ENCODE peak calls at places on chromosome 22, in five cellular contexts. One of them, this sample, is unnamed.

GRCh38 chr22:17823964-17824363 is 49.7 kb upstream of the BID start:
- DNase-seq in CD8-positive, alpha-beta T cell: no peak
- DNase-seq in cardiac muscle cell: no peak
- DNase-seq in GM12878: no peak
- DNase-seq in sigmoid colon: no peak
- DNase-seq in this sample: no peak

GRCh38 chr22:24727218-24727851 is 47.2 kb downstream of the PIWIL3 start:
- DNase-seq in CD8-positive, alpha-beta T cell: no peak
- DNase-seq in cardiac muscle cell: peak; percentile 93
- DNase-seq in GM12878: no peak
- DNase-seq in sigmoid colon: no peak
- DNase-seq in this sample: no peak

GRCh38 chr22:32352681-32353080 is 5.0 kb upstream of the RFPL3 start:
- DNase-seq in CD8-positive, alpha-beta T cell: no peak
- DNase-seq in cardiac muscle cell: no peak
- DNase-seq in GM12878: no peak
- DNase-seq in sigmoid colon: no peak
- DNase-seq in this sample: no peak

GRCh38 chr22:30717331-30717921 is 22.8 kb downstream of the OSBP2 start:
- DNase-seq in CD8-positive, alpha-beta T cell: no peak
- DNase-seq in cardiac muscle cell: peak; percentile 26
- DNase-seq in GM12878: no peak
- DNase-seq in sigmoid colon: no peak
- DNase-seq in this sample: no peak

GRCh38 chr22:35409783-35410662 is 10.1 kb downstream of the MCM5 start:
- DNase-seq in CD8-positive, alpha-beta T cell: peak; percentile 51
- DNase-seq in cardiac muscle cell: peak; percentile 34
- DNase-seq in GM12878: peak; percentile 91
- DNase-seq in sigmoid colon: no peak
- DNase-seq in this sample: no peak

GRCh38 chr22:20569059-20570058 is 61.9 kb downstream of the MED15 start:
- DNase-seq in CD8-positive, alpha-beta T cell: peak; percentile 93
- DNase-seq in cardiac muscle cell: peak; percentile 96
- DNase-seq in GM12878: peak; percentile 33
- DNase-seq in sigmoid colon: peak; percentile 88
- DNase-seq in this sample: no peak

GRCh38 chr22:43925433-43926348 is 2.1 kb downstream of the PNPLA3 start:
- DNase-seq in CD8-positive, alpha-beta T cell: no peak
- DNase-seq in cardiac muscle cell: peak; percentile 25
- DNase-seq in GM12878: no peak
- DNase-seq in sigmoid colon: no peak
- DNase-seq in this sample: no peak

GRCh38 chr22:47796128-47796908 is 1033.9 kb downstream of the TBC1D22A start:
- DNase-seq in CD8-positive, alpha-beta T cell: no peak
- DNase-seq in cardiac muscle cell: no peak
- DNase-seq in GM12878: no peak
- DNase-seq in sigmoid colon: no peak
- DNase-seq in this sample: no peak

GRCh38 chr22:35631597-35631996 is 14.5 kb upstream of the MB start:
- DNase-seq in CD8-positive, alpha-beta T cell: no peak
- DNase-seq in cardiac muscle cell: peak; percentile 48
- DNase-seq in GM12878: no peak
- DNase-seq in sigmoid colon: peak; percentile 65
- DNase-seq in this sample: no peak

GRCh38 chr22:17201285-17201945 is 17.8 kb downstream of the ADA2 start:
- DNase-seq in CD8-positive, alpha-beta T cell: no peak
- DNase-seq in cardiac muscle cell: peak; percentile 44
- DNase-seq in GM12878: no peak
- DNase-seq in sigmoid colon: no peak
- DNase-seq in this sample: no peak

GRCh38 chr22:31983911-31984661 is 39.8 kb downstream of the YWHAH start:
- DNase-seq in CD8-positive, alpha-beta T cell: no peak
- DNase-seq in cardiac muscle cell: peak; percentile 56
- DNase-seq in GM12878: no peak
- DNase-seq in sigmoid colon: peak; percentile 36
- DNase-seq in this sample: no peak

GRCh38 chr22:41397143-41397811 is 15.5 kb downstream of the TEF start:
- DNase-seq in CD8-positive, alpha-beta T cell: no peak
- DNase-seq in cardiac muscle cell: no peak
- DNase-seq in GM12878: no peak
- DNase-seq in sigmoid colon: no peak
- DNase-seq in this sample: no peak

GRCh38 chr22:39883057-39883456 is 10.5 kb downstream of the ENTHD1 start:
- DNase-seq in CD8-positive, alpha-beta T cell: no peak
- DNase-seq in cardiac muscle cell: no peak
- DNase-seq in GM12878: no peak
- DNase-seq in sigmoid colon: no peak
- DNase-seq in this sample: no peak

GRCh38 chr22:43446037-43446803 is 34.4 kb downstream of the MPPED1 start:
- DNase-seq in CD8-positive, alpha-beta T cell: no peak
- DNase-seq in cardiac muscle cell: no peak
- DNase-seq in GM12878: no peak
- DNase-seq in sigmoid colon: no peak
- DNase-seq in this sample: no peak

GRCh38 chr22:44740307-44740706 is 12.1 kb upstream of the ARHGAP8 start:
- DNase-seq in CD8-positive, alpha-beta T cell: no peak
- DNase-seq in cardiac muscle cell: no peak
- DNase-seq in GM12878: no peak
- DNase-seq in sigmoid colon: no peak
- DNase-seq in this sample: no peak

GRCh38 chr22:17095538-17095937 is 10.7 kb downstream of the IL17RA start:
- DNase-seq in CD8-positive, alpha-beta T cell: no peak
- DNase-seq in cardiac muscle cell: no peak
- DNase-seq in GM12878: no peak
- DNase-seq in sigmoid colon: peak; percentile 21
- DNase-seq in this sample: no peak

GRCh38 chr22:46213052-46213451 is 37.0 kb downstream of the CDPF1 start:
- DNase-seq in CD8-positive, alpha-beta T cell: no peak
- DNase-seq in cardiac muscle cell: no peak
- DNase-seq in GM12878: no peak
- DNase-seq in sigmoid colon: no peak
- DNase-seq in this sample: no peak

GRCh38 chr22:24471570-24471969 is 23.6 kb upstream of the UPB1 start:
- DNase-seq in CD8-positive, alpha-beta T cell: no peak
- DNase-seq in cardiac muscle cell: peak; percentile 95
- DNase-seq in GM12878: no peak
- DNase-seq in sigmoid colon: peak; percentile 74
- DNase-seq in this sample: no peak

DNA sequence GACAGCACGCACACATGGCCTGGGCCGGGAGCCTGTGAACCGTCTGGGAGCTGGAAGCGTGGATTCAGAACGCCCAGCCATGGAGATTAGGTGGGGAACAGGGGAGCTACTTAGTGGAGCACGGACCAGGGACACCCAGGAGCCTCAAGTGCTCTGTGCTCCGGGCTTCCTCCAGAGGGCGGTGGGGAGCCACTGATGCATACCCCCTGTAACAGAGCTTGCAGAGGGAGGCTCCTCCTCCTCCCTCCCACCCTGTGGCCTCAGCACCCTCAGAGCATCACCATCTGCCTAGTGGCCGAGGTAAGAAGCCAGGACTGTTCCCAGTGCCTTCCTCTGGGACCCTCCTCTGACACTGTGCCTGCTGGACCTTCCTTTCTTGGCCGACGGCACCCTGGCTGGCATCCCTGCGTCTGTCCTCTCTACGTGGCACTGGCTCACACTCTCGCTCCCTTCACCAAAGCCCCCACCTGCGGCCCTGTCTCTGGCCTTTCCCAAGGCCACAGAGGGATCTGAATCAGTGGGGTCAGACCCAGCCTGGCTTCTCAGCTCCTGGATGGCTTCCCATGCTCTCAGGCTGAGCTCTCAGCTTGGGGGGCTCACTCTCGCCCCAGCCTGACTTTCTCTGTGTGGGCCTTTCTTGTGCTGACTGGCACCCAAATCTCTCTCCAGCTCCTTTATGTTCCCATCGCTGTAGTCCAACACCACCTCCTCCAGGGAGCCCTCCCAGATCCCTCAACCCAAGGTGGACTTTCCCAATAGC is 780.9 kb downstream of the BRD1 start:
- DNase-seq in CD8-positive, alpha-beta T cell: no peak
- DNase-seq in cardiac muscle cell: no peak
- DNase-seq in GM12878: no peak
- DNase-seq in sigmoid colon: no peak
- DNase-seq in this sample: peak; percentile 70
- TF ChIP-seq CTCF in CD8-positive, alpha-beta T cell: no peak
- TF ChIP-seq CTCF in cardiac muscle cell: no peak
- TF ChIP-seq CTCF in GM12878: peak; percentile 21
- TF ChIP-seq CTCF in sigmoid colon: no peak
- TF ChIP-seq CTCF in this sample: peak; percentile 78

GRCh38 chr22:26321469-26321913 is 107.6 kb upstream of the ASPHD2 start:
- DNase-seq in CD8-positive, alpha-beta T cell: no peak
- DNase-seq in cardiac muscle cell: no peak
- DNase-seq in GM12878: no peak
- DNase-seq in sigmoid colon: peak; percentile 82
- DNase-seq in this sample: no peak

GRCh38 chr22:26322179-26322905 is 106.7 kb upstream of the ASPHD2 start:
- DNase-seq in CD8-positive, alpha-beta T cell: no peak
- DNase-seq in cardiac muscle cell: peak; percentile 9
- DNase-seq in GM12878: no peak
- DNase-seq in sigmoid colon: no peak
- DNase-seq in this sample: no peak

GRCh38 chr22:26316732-26317131 is 112.3 kb upstream of the ASPHD2 start:
- DNase-seq in CD8-positive, alpha-beta T cell: no peak
- DNase-seq in cardiac muscle cell: no peak
- DNase-seq in GM12878: no peak
- DNase-seq in sigmoid colon: no peak
- DNase-seq in this sample: no peak

GRCh38 chr22:26320469-26320868 is 108.6 kb upstream of the ASPHD2 start:
- DNase-seq in CD8-positive, alpha-beta T cell: no peak
- DNase-seq in cardiac muscle cell: no peak
- DNase-seq in GM12878: no peak
- DNase-seq in sigmoid colon: no peak
- DNase-seq in this sample: no peak

GRCh38 chr22:26318975-26319374 is 110.1 kb upstream of the ASPHD2 start:
- DNase-seq in CD8-positive, alpha-beta T cell: no peak
- DNase-seq in cardiac muscle cell: no peak
- DNase-seq in GM12878: no peak
- DNase-seq in sigmoid colon: no peak
- DNase-seq in this sample: no peak
- TF ChIP-seq CTCF in CD8-positive, alpha-beta T cell: no peak
- TF ChIP-seq CTCF in cardiac muscle cell: no peak
- TF ChIP-seq CTCF in GM12878: peak; percentile 42
- TF ChIP-seq CTCF in sigmoid colon: no peak
- TF ChIP-seq CTCF in this sample: no peak

GRCh38 chr22:38235240-38235850 is 33.6 kb downstream of the MAFF start:
- DNase-seq in CD8-positive, alpha-beta T cell: no peak
- DNase-seq in cardiac muscle cell: no peak
- DNase-seq in GM12878: no peak
- DNase-seq in sigmoid colon: no peak
- DNase-seq in this sample: no peak
- TF ChIP-seq CTCF in CD8-positive, alpha-beta T cell: no peak
- TF ChIP-seq CTCF in cardiac muscle cell: no peak
- TF ChIP-seq CTCF in GM12878: no peak
- TF ChIP-seq CTCF in sigmoid colon: no peak
- TF ChIP-seq CTCF in this sample: no peak

GRCh38 chr22:29259253-29259899 is 8.4 kb downstream of the RHBDD3 start:
- DNase-seq in CD8-positive, alpha-beta T cell: no peak
- DNase-seq in cardiac muscle cell: peak; percentile 7
- DNase-seq in GM12878: no peak
- DNase-seq in sigmoid colon: no peak
- DNase-seq in this sample: no peak
- TF ChIP-seq CTCF in CD8-positive, alpha-beta T cell: no peak
- TF ChIP-seq CTCF in cardiac muscle cell: no peak
- TF ChIP-seq CTCF in GM12878: no peak
- TF ChIP-seq CTCF in sigmoid colon: no peak
- TF ChIP-seq CTCF in this sample: no peak